ENCODE peak calls at places on chromosomes 5 and 9, in nine cellular contexts. N is memory B cell; F is posterior cingulate gyrus; O is fibroblast of lung; X is activated gamma-delta T cell treated with anti-CD3 and anti-CD28 coated beads, Interleukin-2, amount 50 U/mL, for 16 hours; V is fibroblast of pulmonary artery; W is astrocyte of the spinal cord; H is dermis blood vessel endothelial cell; M is effector memory CD4-positive, alpha-beta T cell. B is an unnamed sample.

GRCh38 chr9:127803507-127804352 is 1.0 kb downstream of the FPGS start:
- DNase-seq in X (no peak), V (peak), F (no peak), M (no peak), O (peak), W (peak), N (no peak), H (no peak), B (no peak)

GRCh38 chr9:118104385-118104784 is 400.2 kb downstream of the TLR4 start:
- DNase-seq in N (no peak), M (no peak), F (no peak), X (no peak), O (no peak), V (no peak), W (no peak), H (no peak), B (no peak)

GRCh38 chr9:130634191-130634768 is 30.1 kb upstream of the PRDM12 start:
- DNase-seq in W (no peak), H (no peak), N (no peak), X (no peak), V (no peak), O (no peak), M (no peak), F (peak), B (no peak)

GRCh38 chr9:73370053-73370452 is 218.4 kb downstream of the ANXA1 start:
- DNase-seq in M (no peak), W (no peak), X (no peak), H (no peak), N (no peak), V (no peak), O (peak), F (no peak), B (no peak)

GRCh38 chr9:128282500-128282899 is 6.4 kb downstream of the SWI5 start:
- DNase-seq in W (peak), V (peak), X (no peak), N (no peak), M (no peak), F (no peak), O (peak), H (peak), B (peak)

GRCh38 chr5:167232675-167233074 is 1058.8 kb upstream of the WWC1 start:
- DNase-seq in W (no peak), O (no peak), V (no peak), H (no peak), X (no peak), M (no peak), N (no peak), F (no peak), B (no peak)

GRCh38 chr5:109467058-109467457 is 57.3 kb upstream of the PJA2 start:
- DNase-seq in F (no peak), X (no peak), O (no peak), M (no peak), H (no peak), W (no peak), V (no peak), N (no peak), B (no peak)

GRCh38 chr5:166031926-166032325 is 2259.5 kb upstream of the WWC1 start:
- DNase-seq in V (no peak), X (no peak), H (no peak), O (no peak), F (no peak), N (no peak), W (no peak), M (no peak), B (no peak)

GRCh38 chr9:27421567-27421966 is 102.5 kb upstream of the IFNK start:
- DNase-seq in V (no peak), W (no peak), O (peak), N (no peak), H (no peak), F (no peak), M (no peak), X (no peak), B (no peak)

GRCh38 chr9:136251264-136252115 is 5.9 kb upstream of the QSOX2 start:
- DNase-seq in N (no peak), M (no peak), X (no peak), H (no peak), V (no peak), O (no peak), F (no peak), W (no peak), B (no peak)

GRCh38 chr9:137892424-137893191 is 15.0 kb downstream of the CACNA1B start:
- DNase-seq in X (no peak), H (no peak), O (no peak), M (no peak), V (no peak), W (no peak), N (no peak), F (peak), B (no peak)

GRCh38 chr9:126430124-126430523 is 103.5 kb downstream of the MVB12B start:
- DNase-seq in M (no peak), O (no peak), F (no peak), X (no peak), V (no peak), W (no peak), N (no peak), H (no peak), B (no peak)

GRCh38 chr9:7676757-7677156 is 122.8 kb downstream of the DMAC1 start:
- DNase-seq in F (no peak), O (no peak), V (no peak), H (no peak), W (no peak), X (no peak), M (no peak), N (no peak), B (no peak)

GRCh38 chr5:114319821-114320220 is 42.0 kb upstream of the KCNN2 start:
- DNase-seq in O (no peak), V (peak), H (peak), W (peak), F (no peak), X (no peak), N (no peak), M (no peak), B (no peak)

GRCh38 chr5:155587458-155587857 is 573.9 kb downstream of the KIF4B start:
- DNase-seq in H (no peak), V (no peak), M (no peak), O (no peak), X (no peak), F (no peak), W (no peak), N (no peak), B (no peak)

GRCh38 chr5:113217619-113218184 is 217.1 kb downstream of the TSSK1B start:
- DNase-seq in F (no peak), H (no peak), W (no peak), M (no peak), V (no peak), N (no peak), O (no peak), X (no peak), B (no peak)

GRCh38 chr5:98769256-98770157 is 4.0 kb upstream of the RGMB start:
- DNase-seq in N (peak), V (peak), X (no peak), F (peak), H (peak), M (no peak), O (peak), W (peak), B (peak)

GRCh38 chr5:177233206-177233605 is 70.3 kb downstream of the RAB24 start:
- DNase-seq in X (no peak), O (peak), F (no peak), H (no peak), W (no peak), N (no peak), M (no peak), V (no peak), B (no peak)

GRCh38 chr5:38532165-38532669 is 24.2 kb downstream of the LIFR start:
- DNase-seq in N (no peak), W (no peak), O (no peak), M (no peak), X (no peak), V (no peak), F (peak), H (no peak), B (no peak)

GRCh38 chr5:127143722-127144121 is 70.4 kb upstream of the C5orf63 start:
- DNase-seq in O (no peak), M (no peak), X (no peak), H (no peak), V (no peak), W (no peak), N (no peak), F (no peak), B (no peak)

GRCh38 chr5:17330386-17330785 is 113.0 kb downstream of the BASP1 start:
- DNase-seq in V (no peak), N (no peak), F (no peak), X (no peak), O (no peak), W (no peak), M (no peak), H (no peak), B (no peak)

GRCh38 chr5:6704361-6704851 is 8.8 kb upstream of the TENT4A start:
- DNase-seq in V (peak), N (no peak), W (peak), X (no peak), M (no peak), O (peak), F (no peak), H (peak), B (peak)

GRCh38 chr5:55847837-55848236 is 3.3 kb upstream of the IL31RA start:
- DNase-seq in F (no peak), W (peak), X (no peak), H (no peak), M (no peak), O (peak), N (no peak), V (peak), B (no peak)

GRCh38 chr9:29211681-29212589 is 1638.7 kb upstream of the C9orf72 start:
- DNase-seq in W (peak), H (peak), X (no peak), V (peak), O (peak), F (peak), M (no peak), N (peak), B (no peak)

GRCh38 chr9:85136978-85137377 is 467.4 kb downstream of the NTRK2 start:
- DNase-seq in H (no peak), V (no peak), X (no peak), N (no peak), M (no peak), W (no peak), F (no peak), O (no peak), B (no peak)